ENCODE peak calls at places on chromosomes 13 and 19, in four cellular contexts. B, P, K and N are unnamed samples. For H3K4me1 and H3K36me3, the result is how much of the 10 kb centered on the place peaks cover.

GRCh38 chr13:109479991-109480696 is 306.2 kb downstream of the IRS2 start:
- DNase-seq in B (no peak), P (peak), K (peak), N (no peak)

GRCh38 chr19:45311640-45312039 is 11.0 kb downstream of the CKM start:
- DNase-seq in B (no peak), P (no peak), K (no peak), N (no peak)

GRCh38 chr19:35501684-35502083 is 11.4 kb upstream of the KRTDAP start:
- DNase-seq in B (peak), P (no peak), K (no peak), N (no peak)

GRCh38 chr19:15577184-15577771 is 37.7 kb upstream of the CYP4F8 start:
- DNase-seq in B (no peak), P (no peak), K (no peak), N (no peak)

GRCh38 chr13:23159205-23159586 is 21.6 kb upstream of the SGCG start:
- DNase-seq in B (no peak), P (peak), K (no peak), N (peak)

GRCh38 chr19:15296841-15297415 is 35.4 kb downstream of the BRD4 start:
- DNase-seq in B (no peak), P (no peak), K (no peak), N (no peak)

GRCh38 chr19:10936661-10937084 is 8.1 kb downstream of the TIMM29 start:
- DNase-seq in B (no peak), P (peak), K (peak), N (peak)

GRCh38 chr19:1601613-1602064 is 3.6 kb downstream of the UQCR11 start:
- DNase-seq in B (no peak), P (no peak), K (no peak), N (no peak)

GRCh38 chr13:91162180-91162579 is 185.3 kb upstream of the MIR17HG start:
- DNase-seq in B (no peak), P (no peak), K (no peak), N (no peak)

GRCh38 chr19:18172331-18173053 is 1.1 kb upstream of the IFI30 start:
- DNase-seq in B (no peak), P (no peak), K (no peak), N (no peak)

GRCh38 chr13:29908411-29908810 is 58.0 kb upstream of the UBL3 start:
- DNase-seq in B (peak), P (peak), K (no peak), N (peak)

GRCh38 chr13:51524846-51525566 is 59.3 kb upstream of the WDFY2 start:
- DNase-seq in B (no peak), P (peak), K (no peak), N (no peak)

GRCh38 chr19:1824252-1824622 is 12.2 kb upstream of the ATP8B3 start:
- DNase-seq in B (no peak), P (no peak), K (no peak), N (no peak)

GRCh38 chr13:114078501-114079451 is 53.6 kb downstream of the RASA3 start:
- DNase-seq in B (peak), P (peak), K (no peak), N (no peak)
- H3K4me1 ChIP-seq in B (under half), P (under half), K (under half), N (under half)

GRCh38 chr13:76769238-76769859 is 116.9 kb downstream of the KCTD12 start:
- DNase-seq in B (no peak), P (no peak), K (no peak), N (no peak)
- H3K36me3 ChIP-seq in B (under half), P (under half), K (under half), N (under half)

DNA sequence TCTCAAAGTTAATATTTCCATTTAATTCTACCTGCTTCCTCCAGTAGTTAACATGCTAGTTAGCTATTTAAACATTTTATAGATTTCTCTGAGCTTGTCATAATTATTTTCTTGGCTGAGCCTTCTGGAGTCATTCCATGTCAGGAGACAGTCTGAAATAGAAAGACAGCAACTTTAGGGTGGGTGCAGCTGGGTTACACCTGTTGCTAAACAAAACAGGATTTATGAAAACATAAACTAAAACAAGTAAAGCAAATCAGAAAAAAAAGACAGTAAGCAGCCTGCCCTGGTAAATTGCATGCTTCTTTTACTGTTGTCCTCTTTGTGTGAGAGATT is 330.0 kb downstream of the DLEU7 start:
- DNase-seq in B (no peak), P (no peak), K (no peak), N (no peak)
- TF ChIP-seq POLR2A in B (no peak), P (no peak), K (no peak), N (no peak)

GRCh38 chr19:46980756-46981155 is 38.9 kb upstream of the NPAS1 start:
- DNase-seq in B (no peak), P (no peak), K (no peak), N (no peak)

GRCh38 chr19:46977548-46977947 is 42.1 kb upstream of the NPAS1 start:
- DNase-seq in B (no peak), P (no peak), K (no peak), N (no peak)

GRCh38 chr19:46979770-46980105 is 39.9 kb upstream of the NPAS1 start:
- DNase-seq in B (no peak), P (no peak), K (no peak), N (no peak)

GRCh38 chr19:46978470-46978869 is 41.2 kb upstream of the NPAS1 start:
- DNase-seq in B (no peak), P (no peak), K (no peak), N (no peak)

DNA sequence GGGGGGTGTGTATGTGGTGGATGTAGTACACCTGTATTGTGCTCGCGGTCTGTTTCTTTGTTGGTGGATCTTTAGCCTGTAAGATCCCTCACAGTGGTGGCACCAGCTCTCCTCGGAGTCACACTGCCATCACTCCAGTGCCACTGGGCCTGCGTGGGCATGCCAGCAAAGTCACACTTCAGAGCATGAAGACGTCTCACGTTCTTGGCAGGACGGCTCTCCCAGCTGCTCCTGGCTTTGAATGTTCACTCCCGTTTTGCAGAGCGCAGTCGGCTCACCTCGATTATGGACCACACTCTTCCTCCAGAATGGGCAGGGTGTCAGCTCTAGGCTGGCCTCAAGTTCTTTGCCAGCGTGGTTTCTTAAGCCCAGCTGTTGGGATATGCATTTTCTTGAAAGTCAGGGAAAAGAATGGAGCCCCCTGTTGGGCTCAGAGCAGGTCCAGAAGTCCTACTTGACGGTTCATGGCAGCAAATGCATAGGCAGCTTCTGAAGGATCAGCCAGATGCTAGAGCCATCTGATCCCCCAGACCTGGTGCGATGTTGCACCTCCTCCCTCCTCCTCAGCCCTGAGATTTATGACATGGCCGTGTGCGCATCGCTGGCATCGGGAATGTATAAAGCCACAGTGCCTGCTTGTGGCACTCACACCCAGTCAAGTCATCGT is 40.4 kb upstream of the NPAS1 start:
- DNase-seq in B (no peak), P (no peak), K (peak), N (no peak)
- H3K4me1 ChIP-seq in B (under half), P (under half), K (under half), N (half or more)